ENCODE peak calls at places on chromosomes 11 and 22, in five cellular contexts. Q is pancreas, O is esophagus squamous epithelium, V is nephron progenitor cell, D is foreskin fibroblast. X is an unnamed sample.

GRCh38 chr11:130677486-130678153 is 229.2 kb downstream of the ADAMTS15 start:
- DNase-seq in Q (no peak), O (no peak), D (peak), V (no peak), X (no peak)

GRCh38 chr11:117984471-117984870 is 1.7 kb upstream of the IL10RA start:
- DNase-seq in V (no peak), O (no peak), Q (no peak), D (no peak), X (no peak)

GRCh38 chr22:38751422-38752346 is 4.1 kb downstream of the SUN2 start:
- DNase-seq in Q (no peak), V (no peak), O (peak), D (no peak), X (no peak)

GRCh38 chr22:28728621-28729313 is 12.9 kb downstream of the CHEK2 start:
- DNase-seq in O (no peak), V (no peak), Q (no peak), D (peak), X (no peak)

GRCh38 chr11:114059278-114059983 is at the start of gene ZBTB16:
- DNase-seq in V (peak), D (peak), Q (peak), O (no peak), X (no peak)

GRCh38 chr11:118870396-118871343 is 13.0 kb upstream of the CXCR5 start:
- DNase-seq in D (peak), Q (no peak), V (peak), O (no peak), X (no peak)

GRCh38 chr11:71268706-71269321 is 16.4 kb upstream of the SHANK2 start:
- DNase-seq in O (no peak), Q (no peak), V (no peak), D (no peak), X (no peak)

GRCh38 chr11:40030867-40031266 is 1428.6 kb downstream of the LRRC4C start:
- DNase-seq in D (no peak), Q (no peak), V (no peak), O (no peak), X (no peak)

GRCh38 chr11:33703771-33704170 is 3.1 kb upstream of the C11orf91 start:
- DNase-seq in O (no peak), D (peak), V (no peak), Q (no peak), X (no peak)

GRCh38 chr11:35272391-35272821 is 133.4 kb downstream of the CD44 start:
- DNase-seq in V (no peak), Q (no peak), O (no peak), D (no peak), X (no peak)

GRCh38 chr11:124961972-124962609 is 8.1 kb downstream of the CCDC15 start:
- DNase-seq in O (no peak), D (peak), V (no peak), Q (no peak), X (no peak)

GRCh38 chr11:68987211-68987610 is 6.4 kb upstream of the MRGPRD start:
- DNase-seq in Q (no peak), V (no peak), D (peak), O (no peak), X (no peak)

DNA sequence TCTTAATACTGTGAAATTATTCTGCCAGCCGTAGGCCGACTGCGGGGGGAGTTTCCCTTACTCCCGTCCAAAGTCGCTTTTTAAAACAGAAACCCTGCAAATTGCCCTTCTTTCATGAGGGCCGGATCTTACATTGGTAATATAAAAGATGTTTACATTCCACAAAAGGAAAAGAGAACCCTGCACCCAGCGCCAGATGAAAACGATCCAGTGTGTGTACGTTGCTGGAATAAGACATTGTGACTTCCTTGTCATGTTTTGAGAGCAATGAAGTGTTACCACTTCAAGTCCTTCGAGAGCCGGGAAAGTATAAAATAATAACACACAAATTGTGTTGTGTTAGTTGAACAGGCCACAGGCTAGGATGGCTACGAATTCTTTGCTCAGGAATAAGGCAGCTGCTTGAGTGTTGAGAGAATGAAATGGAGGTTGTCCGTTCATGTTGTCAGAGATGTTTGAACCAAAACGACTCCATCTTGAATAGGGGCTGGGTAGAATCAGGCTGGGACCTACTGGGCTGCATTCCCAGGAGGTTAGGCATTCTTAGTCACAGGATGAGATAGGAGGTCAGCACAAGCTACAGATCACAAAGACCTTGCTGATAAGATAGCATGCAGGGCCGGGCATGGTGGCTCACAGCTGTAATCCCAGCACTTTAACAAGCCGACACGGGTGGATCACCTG is 5.4 kb upstream of the ARHGAP8 start:
- DNase-seq in Q (no peak), D (no peak), O (no peak), V (no peak), X (no peak)
- TF ChIP-seq CTCF in Q (no peak), D (no peak), O (no peak), V (no peak), X (no peak)

DNA sequence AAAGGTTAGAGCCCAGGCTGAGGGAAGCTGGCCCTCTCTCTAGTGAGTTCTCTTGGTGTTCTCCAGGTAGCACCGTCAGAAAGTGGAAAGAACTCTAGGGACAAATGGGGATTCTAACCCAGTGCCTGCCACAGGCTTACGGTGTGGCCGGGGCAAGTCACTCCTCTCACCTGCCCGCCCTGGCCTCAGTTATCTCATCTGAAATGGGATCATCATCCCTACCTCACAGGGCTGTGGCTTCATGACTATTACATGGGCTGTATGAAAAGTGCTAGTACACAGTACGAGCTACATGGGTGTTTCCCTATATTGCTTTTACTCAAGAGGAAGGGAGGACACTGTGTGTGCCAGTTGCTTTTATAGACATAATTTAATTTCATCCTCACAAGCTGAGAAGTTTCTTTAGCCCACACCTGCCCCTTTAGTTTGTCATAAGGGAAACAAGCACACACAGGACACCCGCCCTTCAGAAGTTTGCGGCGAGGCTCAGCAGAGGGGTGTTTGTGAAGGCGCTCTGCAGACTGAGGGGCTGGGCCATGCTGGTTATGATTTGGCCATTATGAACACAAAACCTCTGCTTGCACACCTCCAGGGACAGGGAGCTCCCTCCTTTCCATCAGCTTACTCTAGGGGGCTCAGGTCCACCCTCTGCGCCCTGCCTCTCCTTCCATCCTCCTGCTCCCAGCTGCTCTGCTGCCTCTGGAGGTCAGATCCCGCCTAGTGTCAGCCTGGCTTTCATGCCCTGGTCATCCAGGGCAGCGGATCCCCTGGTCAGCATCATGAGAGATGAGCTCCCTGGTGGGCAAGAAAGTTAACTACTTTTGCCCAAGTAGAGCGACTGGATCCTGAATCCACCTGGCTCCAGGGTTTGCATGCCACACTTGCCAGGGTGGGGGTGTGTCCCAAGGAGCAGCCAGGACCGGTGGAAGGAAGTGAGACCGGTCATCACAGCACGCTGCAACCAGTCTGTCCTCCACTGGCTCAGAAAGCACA is 1.2 kb downstream of the KLHL35 start:
- DNase-seq in O (no peak), Q (no peak), V (no peak), D (no peak), X (no peak)
- TF ChIP-seq CTCF in O (no peak), Q (no peak), V (no peak), D (no peak), X (no peak)

GRCh38 chr11:95148421-95148820 is 58.8 kb downstream of the ENDOD1 start:
- DNase-seq in Q (no peak), V (no peak), D (peak), O (no peak), X (no peak)

GRCh38 chr11:95149659-95150294 is 60.1 kb downstream of the ENDOD1 start:
- DNase-seq in Q (peak), D (no peak), V (peak), O (no peak), X (no peak)

GRCh38 chr11:95148938-95149337 is 59.3 kb downstream of the ENDOD1 start:
- DNase-seq in Q (no peak), V (no peak), D (no peak), O (no peak), X (no peak)

GRCh38 chr11:95152878-95153856 is 63.5 kb downstream of the ENDOD1 start:
- DNase-seq in V (no peak), O (no peak), D (no peak), Q (no peak), X (no peak)

GRCh38 chr11:95150977-95151684 is 61.5 kb downstream of the ENDOD1 start:
- DNase-seq in D (peak), V (peak), Q (peak), O (peak), X (peak)
- TF ChIP-seq CTCF in D (peak), V (peak), Q (peak), O (peak), X (peak)

GRCh38 chr11:65873280-65874156 is 918 bp upstream of the EFEMP2 start:
- DNase-seq in Q (peak), V (peak), D (peak), O (peak), X (peak)
- TF ChIP-seq CTCF in Q (no peak), V (no peak), D (no peak), O (no peak), X (no peak)